ENCODE peak calls at places on chromosomes 6 and 20, in six cellular contexts. J, I, A, P, E and D are unnamed samples.
A peak's percentile ranks its signal among the peaks of the same experiment; 100 is the strongest.

GRCh38 chr6:151092561-151092960 is 147.2 kb upstream of the AKAP12 start:
- DNase-seq in J (no peak), I (no peak), A (peak; percentile 25), P (no peak), E (no peak), D (no peak)

GRCh38 chr6:46144270-46144669 is 14.5 kb downstream of the ENPP4 start:
- DNase-seq in J (no peak), I (no peak), A (no peak), P (no peak), E (no peak), D (no peak)

GRCh38 chr6:15569035-15569995 is 93.5 kb downstream of the DTNBP1 start:
- DNase-seq in J (no peak), I (peak; percentile 14), A (no peak), P (no peak), E (no peak), D (peak; percentile 26)

GRCh38 chr6:39100358-39100757 is 14.6 kb downstream of the SAYSD1 start:
- DNase-seq in J (no peak), I (no peak), A (no peak), P (no peak), E (no peak), D (no peak)

GRCh38 chr20:25053207-25054132 is 4.5 kb downstream of the ACSS1 start:
- DNase-seq in J (peak; percentile 33), I (no peak), A (no peak), P (no peak), E (no peak), D (no peak)

GRCh38 chr6:19839237-19839546 is 2.0 kb downstream of the ID4 start:
- DNase-seq in J (no peak), I (no peak), A (no peak), P (no peak), E (no peak), D (no peak)

GRCh38 chr20:25058797-25059486 is 1.0 kb upstream of the ACSS1 start:
- DNase-seq in J (peak; percentile 76), I (peak; percentile 36), A (peak; percentile 37), P (no peak), E (no peak), D (peak; percentile 83)

GRCh38 chr6:141552463-141552862 is 580.3 kb upstream of the GJE1 start:
- DNase-seq in J (no peak), I (no peak), A (peak; percentile 93), P (no peak), E (peak; percentile 77), D (no peak)

GRCh38 chr6:80464901-80465300 is 358.4 kb downstream of the BCKDHB start:
- DNase-seq in J (no peak), I (no peak), A (no peak), P (no peak), E (no peak), D (no peak)

GRCh38 chr6:18302561-18303439 is 38.5 kb upstream of the DEK start:
- DNase-seq in J (no peak), I (peak; percentile 18), A (peak; percentile 19), P (no peak), E (no peak), D (no peak)

GRCh38 chr6:163991326-163991725 is 576.8 kb downstream of the QKI start:
- DNase-seq in J (no peak), I (no peak), A (no peak), P (no peak), E (no peak), D (no peak)

GRCh38 chr6:61558796-61559195 is 727.2 kb downstream of the KHDRBS2 start:
- DNase-seq in J (no peak), I (no peak), A (no peak), P (no peak), E (no peak), D (no peak)
- H3K9me3 ChIP-seq in J (no peaks in the 10 kb centered on the region), I (peaks cover 73% of the 10 kb centered on the region), A (no peaks in the 10 kb centered on the region), P (no peaks in the 10 kb centered on the region), E (peaks cover 10% of the 10 kb centered on the region), D (peaks cover 23% of the 10 kb centered on the region)

GRCh38 chr6:57328074-57328473 is 10.6 kb downstream of the PRIM2 start:
- DNase-seq in J (no peak), I (no peak), A (no peak), P (no peak), E (no peak), D (no peak)

GRCh38 chr6:57329933-57330332 is 12.5 kb downstream of the PRIM2 start:
- DNase-seq in J (no peak), I (no peak), A (no peak), P (no peak), E (no peak), D (no peak)

GRCh38 chr6:57324538-57324937 is 7.1 kb downstream of the PRIM2 start:
- DNase-seq in J (no peak), I (no peak), A (peak; percentile 46), P (no peak), E (no peak), D (no peak)

GRCh38 chr6:57327311-57327710 is 9.9 kb downstream of the PRIM2 start:
- DNase-seq in J (no peak), I (no peak), A (no peak), P (no peak), E (no peak), D (no peak)
- H3K9me3 ChIP-seq in J (no peaks in the 10 kb centered on the region), I (peaks cover 21% of the 10 kb centered on the region), A (peaks cover 22% of the 10 kb centered on the region), P (peaks cover 3% of the 10 kb centered on the region), E (peaks cover 6% of the 10 kb centered on the region), D (peaks cover 9% of the 10 kb centered on the region)

DNA sequence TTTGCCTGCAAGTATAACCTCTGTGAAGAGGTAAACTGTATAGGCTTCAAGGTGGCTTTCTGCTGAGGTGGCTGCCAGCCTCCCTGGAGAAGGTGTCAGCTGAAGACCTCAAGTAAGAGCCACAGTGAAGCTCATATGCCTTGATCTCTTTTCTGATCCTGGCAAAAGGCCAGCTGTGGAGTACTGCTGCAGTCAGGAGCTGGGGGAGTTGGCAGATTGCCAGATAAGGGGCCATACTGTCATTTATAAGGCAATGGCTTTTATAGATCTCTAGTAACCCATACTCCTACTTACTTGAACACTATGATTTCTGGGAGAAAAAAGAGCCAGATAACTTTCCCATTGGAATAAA is 8.8 kb upstream of the CEP85L start:
- DNase-seq in J (no peak), I (peak; percentile 24), A (no peak), P (no peak), E (no peak), D (no peak)
- H3K9me3 ChIP-seq in J (no peaks in the 10 kb centered on the region), I (no peaks in the 10 kb centered on the region), A (no peaks in the 10 kb centered on the region), P (no peaks in the 10 kb centered on the region), E (no peaks in the 10 kb centered on the region), D (no peaks in the 10 kb centered on the region)

GRCh38 chr6:168496139-168496840 is 55.3 kb downstream of the SMOC2 start:
- DNase-seq in J (no peak), I (no peak), A (no peak), P (no peak), E (no peak), D (no peak)
- H3K9me3 ChIP-seq in J (no peaks in the 10 kb centered on the region), I (no peaks in the 10 kb centered on the region), A (no peaks in the 10 kb centered on the region), P (no peaks in the 10 kb centered on the region), E (no peaks in the 10 kb centered on the region), D (no peaks in the 10 kb centered on the region)

GRCh38 chr6:137191238-137191637 is 17.8 kb upstream of the IL22RA2 start:
- DNase-seq in J (no peak), I (no peak), A (no peak), P (no peak), E (no peak), D (no peak)
- H3K9me3 ChIP-seq in J (no peaks in the 10 kb centered on the region), I (peaks cover 11% of the 10 kb centered on the region), A (peaks cover 13% of the 10 kb centered on the region), P (peaks cover 34% of the 10 kb centered on the region), E (no peaks in the 10 kb centered on the region), D (no peaks in the 10 kb centered on the region)

GRCh38 chr20:56323656-56324055 is 35.1 kb upstream of the FAM210B start:
- DNase-seq in J (no peak), I (no peak), A (no peak), P (no peak), E (no peak), D (no peak)
- H3K9me3 ChIP-seq in J (no peaks in the 10 kb centered on the region), I (no peaks in the 10 kb centered on the region), A (no peaks in the 10 kb centered on the region), P (peaks cover 43% of the 10 kb centered on the region), E (no peaks in the 10 kb centered on the region), D (no peaks in the 10 kb centered on the region)

GRCh38 chr6:170165085-170165484 is 125.8 kb downstream of the DLL1 start:
- DNase-seq in J (no peak), I (no peak), A (no peak), P (no peak), E (no peak), D (no peak)
- H3K9me3 ChIP-seq in J (no peaks in the 10 kb centered on the region), I (no peaks in the 10 kb centered on the region), A (no peaks in the 10 kb centered on the region), P (peaks cover 4% of the 10 kb centered on the region), E (peaks cover 18% of the 10 kb centered on the region), D (no peaks in the 10 kb centered on the region)

DNA sequence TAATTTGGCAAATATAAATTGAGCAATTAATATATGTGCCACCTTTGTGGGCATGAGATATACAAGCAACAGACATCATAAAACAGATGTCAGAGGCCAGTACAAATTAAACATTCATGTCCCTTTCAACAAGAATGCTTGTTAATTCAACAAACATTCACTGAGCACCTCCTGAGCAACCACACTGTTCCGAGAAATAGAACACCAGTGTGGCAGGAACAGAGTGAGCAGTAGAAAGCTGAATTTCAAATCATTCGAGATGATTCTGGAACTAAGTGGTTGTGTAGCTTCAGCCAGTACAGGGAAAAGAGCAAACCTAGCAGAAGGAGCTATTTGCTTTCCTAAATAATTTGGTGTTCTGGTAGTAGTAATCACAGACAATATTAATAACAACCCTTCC is 227.7 kb downstream of the CBLN4 start:
- DNase-seq in J (no peak), I (no peak), A (no peak), P (no peak), E (no peak), D (no peak)
- H3K9me3 ChIP-seq in J (no peaks in the 10 kb centered on the region), I (no peaks in the 10 kb centered on the region), A (peaks cover 24% of the 10 kb centered on the region), P (no peaks in the 10 kb centered on the region), E (peaks cover 14% of the 10 kb centered on the region), D (no peaks in the 10 kb centered on the region)